ENCODE peak calls at places on chromosomes 13 and 19, in seven cellular contexts. One of them, this sample, is unnamed. For H3K9me3 and H3K4me1, the result is how much of the 10 kb centered on the place peaks cover.

GRCh38 chr13:106187501-106187900 is 348.0 kb downstream of the EFNB2 start:
- DNase-seq in heart right ventricle: no peak
- DNase-seq in CD4-positive, alpha-beta memory T cell: no peak
- DNase-seq in SK-N-SH: no peak
- DNase-seq in upper lobe of left lung: no peak
- DNase-seq in PC-3: no peak
- DNase-seq in endodermal cell: no peak
- DNase-seq in this sample: no peak

GRCh38 chr13:94389544-94390351 is 89.7 kb downstream of the DCT start:
- DNase-seq in endodermal cell: no peak
- DNase-seq in PC-3: peak
- DNase-seq in CD4-positive, alpha-beta memory T cell: no peak
- DNase-seq in upper lobe of left lung: no peak
- DNase-seq in SK-N-SH: no peak
- DNase-seq in heart right ventricle: no peak
- DNase-seq in this sample: no peak

GRCh38 chr19:1049106-1049505 is 9.2 kb downstream of the ABCA7 start:
- DNase-seq in SK-N-SH: no peak
- DNase-seq in endodermal cell: no peak
- DNase-seq in CD4-positive, alpha-beta memory T cell: no peak
- DNase-seq in heart right ventricle: no peak
- DNase-seq in PC-3: no peak
- DNase-seq in upper lobe of left lung: no peak
- DNase-seq in this sample: no peak

GRCh38 chr19:44747739-44748425 is 626 bp upstream of the BCL3 start:
- DNase-seq in upper lobe of left lung: peak
- DNase-seq in PC-3: peak
- DNase-seq in endodermal cell: peak
- DNase-seq in SK-N-SH: peak
- DNase-seq in CD4-positive, alpha-beta memory T cell: no peak
- DNase-seq in heart right ventricle: peak
- DNase-seq in this sample: peak

GRCh38 chr19:44542671-44543070 is 13.2 kb upstream of the CEACAM20 start:
- DNase-seq in PC-3: no peak
- DNase-seq in heart right ventricle: no peak
- DNase-seq in upper lobe of left lung: no peak
- DNase-seq in SK-N-SH: no peak
- DNase-seq in CD4-positive, alpha-beta memory T cell: no peak
- DNase-seq in endodermal cell: no peak
- DNase-seq in this sample: no peak

GRCh38 chr13:98195054-98195791 is 18.2 kb upstream of the RNF113B start:
- DNase-seq in SK-N-SH: no peak
- DNase-seq in endodermal cell: no peak
- DNase-seq in CD4-positive, alpha-beta memory T cell: no peak
- DNase-seq in heart right ventricle: no peak
- DNase-seq in upper lobe of left lung: no peak
- DNase-seq in PC-3: no peak
- DNase-seq in this sample: peak

GRCh38 chr19:51760811-51761356 is at the start of gene FPR2:
- DNase-seq in PC-3: no peak
- DNase-seq in heart right ventricle: no peak
- DNase-seq in endodermal cell: peak
- DNase-seq in upper lobe of left lung: peak
- DNase-seq in CD4-positive, alpha-beta memory T cell: no peak
- DNase-seq in SK-N-SH: no peak
- DNase-seq in this sample: no peak

GRCh38 chr19:52664461-52664860 is 26.3 kb upstream of the ZNF83 start:
- DNase-seq in endodermal cell: no peak
- DNase-seq in SK-N-SH: peak
- DNase-seq in PC-3: no peak
- DNase-seq in heart right ventricle: no peak
- DNase-seq in upper lobe of left lung: no peak
- DNase-seq in CD4-positive, alpha-beta memory T cell: no peak
- DNase-seq in this sample: no peak

GRCh38 chr13:44174769-44175425 is 198.7 kb upstream of the SERP2 start:
- DNase-seq in SK-N-SH: no peak
- DNase-seq in PC-3: no peak
- DNase-seq in heart right ventricle: no peak
- DNase-seq in endodermal cell: peak
- DNase-seq in CD4-positive, alpha-beta memory T cell: no peak
- DNase-seq in upper lobe of left lung: peak
- DNase-seq in this sample: no peak

GRCh38 chr13:105721056-105721455 is 814.4 kb downstream of the EFNB2 start:
- DNase-seq in CD4-positive, alpha-beta memory T cell: no peak
- DNase-seq in upper lobe of left lung: no peak
- DNase-seq in PC-3: no peak
- DNase-seq in heart right ventricle: no peak
- DNase-seq in endodermal cell: no peak
- DNase-seq in SK-N-SH: no peak
- DNase-seq in this sample: no peak

GRCh38 chr13:49549289-49549688 is 36.1 kb downstream of the RCBTB1 start:
- DNase-seq in PC-3: no peak
- DNase-seq in CD4-positive, alpha-beta memory T cell: no peak
- DNase-seq in heart right ventricle: no peak
- DNase-seq in endodermal cell: peak
- DNase-seq in upper lobe of left lung: no peak
- DNase-seq in SK-N-SH: no peak
- DNase-seq in this sample: no peak

GRCh38 chr19:41320185-41320518 is 10.2 kb downstream of the CCDC97 start:
- DNase-seq in PC-3: no peak
- DNase-seq in CD4-positive, alpha-beta memory T cell: no peak
- DNase-seq in heart right ventricle: no peak
- DNase-seq in SK-N-SH: no peak
- DNase-seq in endodermal cell: no peak
- DNase-seq in upper lobe of left lung: no peak
- DNase-seq in this sample: no peak

GRCh38 chr13:35954207-35954560 is 177.0 kb downstream of the DCLK1 start:
- DNase-seq in upper lobe of left lung: no peak
- DNase-seq in CD4-positive, alpha-beta memory T cell: no peak
- DNase-seq in PC-3: no peak
- DNase-seq in heart right ventricle: no peak
- DNase-seq in SK-N-SH: no peak
- DNase-seq in endodermal cell: no peak
- DNase-seq in this sample: no peak

GRCh38 chr13:40874138-40874776 is 84.8 kb downstream of the SLC25A15 start:
- DNase-seq in upper lobe of left lung: no peak
- DNase-seq in CD4-positive, alpha-beta memory T cell: no peak
- DNase-seq in SK-N-SH: no peak
- DNase-seq in heart right ventricle: no peak
- DNase-seq in PC-3: no peak
- DNase-seq in endodermal cell: no peak
- DNase-seq in this sample: no peak

GRCh38 chr13:101453784-101454201 is 1.3 kb downstream of the ITGBL1 start:
- DNase-seq in endodermal cell: peak
- DNase-seq in SK-N-SH: peak
- DNase-seq in CD4-positive, alpha-beta memory T cell: no peak
- DNase-seq in heart right ventricle: peak
- DNase-seq in PC-3: peak
- DNase-seq in upper lobe of left lung: peak
- DNase-seq in this sample: no peak

GRCh38 chr13:100602472-100603142 is 14.0 kb upstream of the GGACT start:
- DNase-seq in heart right ventricle: no peak
- DNase-seq in CD4-positive, alpha-beta memory T cell: no peak
- DNase-seq in PC-3: no peak
- DNase-seq in endodermal cell: no peak
- DNase-seq in upper lobe of left lung: no peak
- DNase-seq in SK-N-SH: no peak
- DNase-seq in this sample: no peak

GRCh38 chr19:39752390-39752789 is 14.6 kb upstream of the CLC start:
- DNase-seq in PC-3: no peak
- DNase-seq in CD4-positive, alpha-beta memory T cell: no peak
- DNase-seq in endodermal cell: no peak
- DNase-seq in SK-N-SH: no peak
- DNase-seq in upper lobe of left lung: no peak
- DNase-seq in heart right ventricle: no peak
- DNase-seq in this sample: no peak

GRCh38 chr19:16444273-16444597 is 27.5 kb downstream of the EPS15L1 start:
- DNase-seq in upper lobe of left lung: no peak
- DNase-seq in PC-3: no peak
- DNase-seq in endodermal cell: no peak
- DNase-seq in SK-N-SH: no peak
- DNase-seq in heart right ventricle: no peak
- DNase-seq in CD4-positive, alpha-beta memory T cell: no peak
- DNase-seq in this sample: no peak

GRCh38 chr13:105340061-105340606 is 1195.3 kb downstream of the EFNB2 start:
- DNase-seq in SK-N-SH: peak
- DNase-seq in PC-3: no peak
- DNase-seq in CD4-positive, alpha-beta memory T cell: no peak
- DNase-seq in heart right ventricle: no peak
- DNase-seq in upper lobe of left lung: no peak
- DNase-seq in endodermal cell: no peak
- DNase-seq in this sample: no peak

GRCh38 chr13:78659450-78660110 is 625 bp upstream of the OBI1 start:
- DNase-seq in endodermal cell: no peak
- DNase-seq in SK-N-SH: peak
- DNase-seq in upper lobe of left lung: no peak
- DNase-seq in heart right ventricle: no peak
- DNase-seq in CD4-positive, alpha-beta memory T cell: peak
- DNase-seq in PC-3: no peak
- DNase-seq in this sample: no peak

GRCh38 chr19:13621413-13621812 is 115.1 kb upstream of the CACNA1A start:
- DNase-seq in upper lobe of left lung: no peak
- DNase-seq in heart right ventricle: no peak
- DNase-seq in PC-3: peak
- DNase-seq in endodermal cell: peak
- DNase-seq in SK-N-SH: no peak
- DNase-seq in CD4-positive, alpha-beta memory T cell: no peak
- DNase-seq in this sample: no peak

GRCh38 chr13:66673401-66673800 is 556.7 kb downstream of the PCDH9 start:
- DNase-seq in CD4-positive, alpha-beta memory T cell: no peak
- DNase-seq in upper lobe of left lung: no peak
- DNase-seq in PC-3: no peak
- DNase-seq in heart right ventricle: no peak
- DNase-seq in SK-N-SH: no peak
- DNase-seq in endodermal cell: no peak
- DNase-seq in this sample: no peak

GRCh38 chr13:42102961-42103688 is 54.7 kb downstream of the DGKH start:
- DNase-seq in SK-N-SH: no peak
- DNase-seq in endodermal cell: no peak
- DNase-seq in upper lobe of left lung: no peak
- DNase-seq in PC-3: peak
- DNase-seq in heart right ventricle: no peak
- DNase-seq in CD4-positive, alpha-beta memory T cell: no peak
- DNase-seq in this sample: no peak

DNA sequence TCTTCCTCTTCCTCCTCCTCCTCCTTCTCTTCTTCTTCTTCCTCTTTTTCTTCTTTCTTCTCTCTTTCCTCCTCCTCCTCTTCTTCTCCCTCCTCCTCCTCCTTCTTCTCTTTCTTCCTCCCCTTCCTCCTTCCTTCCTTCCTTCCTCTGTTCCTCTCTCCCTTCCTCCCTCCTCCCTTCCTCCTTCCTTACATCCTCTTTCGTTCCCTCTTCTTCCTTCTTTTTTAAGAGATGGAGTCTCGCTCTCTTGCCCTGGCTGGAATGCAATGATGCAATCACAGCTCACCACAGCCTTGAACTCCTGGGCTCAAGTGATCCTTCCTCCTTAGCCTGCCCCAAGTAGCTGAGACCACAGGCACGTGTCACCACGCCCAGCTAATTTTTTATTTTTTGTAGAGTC is 13.2 kb downstream of the EHD2 start:
- DNase-seq in heart right ventricle: no peak
- DNase-seq in CD4-positive, alpha-beta memory T cell: no peak
- DNase-seq in PC-3: no peak
- DNase-seq in SK-N-SH: no peak
- DNase-seq in upper lobe of left lung: peak
- DNase-seq in endodermal cell: no peak
- DNase-seq in this sample: no peak
- H3K9me3 ChIP-seq in heart right ventricle: under half
- H3K9me3 ChIP-seq in CD4-positive, alpha-beta memory T cell: under half
- H3K9me3 ChIP-seq in PC-3: under half
- H3K9me3 ChIP-seq in SK-N-SH: under half
- H3K9me3 ChIP-seq in upper lobe of left lung: under half
- H3K9me3 ChIP-seq in endodermal cell: under half
- H3K9me3 ChIP-seq in this sample: under half

DNA sequence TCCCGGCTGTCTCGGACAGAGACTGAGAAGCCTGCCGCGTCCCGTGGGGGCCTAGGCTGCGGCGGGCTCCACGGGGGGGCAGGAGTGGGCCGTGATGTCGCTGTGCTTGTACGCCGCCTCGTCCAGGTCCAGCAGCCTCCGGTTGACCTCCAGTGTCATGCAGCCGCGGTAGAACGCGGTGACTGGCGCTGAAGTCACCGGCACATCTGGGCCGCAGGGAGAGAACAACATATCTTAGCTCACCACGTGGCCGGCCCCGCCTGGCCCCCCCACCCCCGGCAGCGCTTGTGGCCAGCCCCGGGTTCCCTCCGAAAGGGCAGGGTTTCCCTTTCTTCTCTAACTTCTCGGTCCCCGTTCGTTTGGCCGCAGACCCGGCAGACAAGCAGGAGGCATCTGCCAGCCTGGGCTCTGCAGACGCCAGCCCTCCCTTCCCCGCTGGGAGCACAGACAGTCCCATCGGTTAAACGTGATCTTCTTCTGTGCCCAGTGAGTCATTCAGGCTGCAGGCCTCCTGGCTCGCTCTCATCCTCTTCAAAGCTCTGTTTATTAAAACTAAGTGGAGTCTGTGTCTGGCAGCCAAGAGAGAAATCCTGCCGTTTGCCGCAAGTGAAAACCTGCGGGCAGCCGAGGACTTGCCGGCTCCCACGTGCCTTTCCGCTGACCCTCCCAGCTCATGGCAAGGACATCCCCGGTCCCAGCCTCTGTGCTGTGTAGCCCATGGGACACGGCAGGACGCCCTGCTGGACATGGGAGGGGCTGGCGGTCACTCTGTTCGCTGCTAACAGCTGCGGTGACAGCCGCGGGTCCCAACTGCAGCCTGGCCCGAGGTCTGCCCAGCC is 42.8 kb downstream of the GAS6 start:
- DNase-seq in PC-3: peak
- DNase-seq in heart right ventricle: peak
- DNase-seq in CD4-positive, alpha-beta memory T cell: no peak
- DNase-seq in SK-N-SH: peak
- DNase-seq in endodermal cell: no peak
- DNase-seq in upper lobe of left lung: peak
- DNase-seq in this sample: no peak
- H3K4me1 ChIP-seq in PC-3: under half
- H3K4me1 ChIP-seq in heart right ventricle: half or more
- H3K4me1 ChIP-seq in CD4-positive, alpha-beta memory T cell: under half
- H3K4me1 ChIP-seq in SK-N-SH: under half
- H3K4me1 ChIP-seq in endodermal cell: under half
- H3K4me1 ChIP-seq in upper lobe of left lung: under half
- H3K4me1 ChIP-seq in this sample: under half

DNA sequence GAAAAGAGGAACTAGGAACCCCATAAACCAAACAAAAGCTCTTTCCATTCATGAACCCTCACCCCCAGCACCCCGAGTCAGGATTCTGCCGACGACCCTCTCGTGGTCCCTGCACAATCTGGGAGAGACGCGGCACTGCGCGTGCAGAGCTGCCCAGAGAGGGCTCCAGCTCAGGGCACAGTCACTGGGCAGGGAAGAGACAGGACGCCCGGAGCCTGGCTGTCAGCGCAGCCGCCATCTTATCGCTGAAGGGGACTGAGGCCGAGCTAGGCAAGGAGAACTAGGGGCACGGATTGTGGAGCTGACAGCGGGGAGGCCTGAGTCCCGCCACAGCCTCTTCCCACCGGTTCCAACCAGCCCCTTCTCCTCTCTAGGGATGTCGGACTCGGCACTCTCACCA is 349 bp downstream of the ZNF98 start:
- DNase-seq in CD4-positive, alpha-beta memory T cell: no peak
- DNase-seq in endodermal cell: no peak
- DNase-seq in SK-N-SH: no peak
- DNase-seq in heart right ventricle: no peak
- DNase-seq in PC-3: no peak
- DNase-seq in upper lobe of left lung: no peak
- DNase-seq in this sample: no peak
- H3K9me3 ChIP-seq in CD4-positive, alpha-beta memory T cell: under half
- H3K9me3 ChIP-seq in endodermal cell: half or more
- H3K9me3 ChIP-seq in SK-N-SH: under half
- H3K9me3 ChIP-seq in heart right ventricle: under half
- H3K9me3 ChIP-seq in PC-3: under half
- H3K9me3 ChIP-seq in upper lobe of left lung: under half
- H3K9me3 ChIP-seq in this sample: under half

GRCh38 chr19:6580313-6580712 is 10.6 kb downstream of the CD70 start:
- DNase-seq in heart right ventricle: no peak
- DNase-seq in PC-3: peak
- DNase-seq in upper lobe of left lung: peak
- DNase-seq in CD4-positive, alpha-beta memory T cell: no peak
- DNase-seq in endodermal cell: no peak
- DNase-seq in SK-N-SH: no peak
- DNase-seq in this sample: no peak
- H3K4me1 ChIP-seq in heart right ventricle: under half
- H3K4me1 ChIP-seq in PC-3: under half
- H3K4me1 ChIP-seq in upper lobe of left lung: under half
- H3K4me1 ChIP-seq in CD4-positive, alpha-beta memory T cell: under half
- H3K4me1 ChIP-seq in endodermal cell: under half
- H3K4me1 ChIP-seq in SK-N-SH: under half
- H3K4me1 ChIP-seq in this sample: under half